ENCODE peak calls at places on chromosomes 12 and 14, in seven cellular contexts. Y is endodermal cell; S is skeletal muscle cell; X is GM19239; T is HEK293T; F is stimulated activated CD8-positive, alpha-beta memory T cell treated with anti-CD3 and anti-CD28 coated beads, Interleukin-4, amount 100 ng/mL, for 24 hours; U is M059J. W is an unnamed sample.
A peak's percentile ranks its signal among the peaks of the same experiment; 100 is the strongest.

GRCh38 chr12:116650062-116650461 is 87.8 kb downstream of the SPRING1 start:
- DNase-seq in Y (no peak), S (no peak), X (no peak), T (no peak), F (no peak), U (no peak), W (no peak)

GRCh38 chr12:51196547-51196946 is 21.3 kb downstream of the POU6F1 start:
- DNase-seq in Y (no peak), S (no peak), X (no peak), T (no peak), F (no peak), U (no peak), W (no peak)

GRCh38 chr12:51994539-51994820 is 12.3 kb upstream of the TAMALIN start:
- DNase-seq in Y (no peak), S (no peak), X (no peak), T (no peak), F (no peak), U (no peak), W (no peak)

GRCh38 chr12:131942671-131943070 is 7.1 kb upstream of the EP400 start:
- DNase-seq in Y (no peak), S (no peak), X (no peak), T (no peak), F (no peak), U (no peak), W (no peak)

GRCh38 chr12:76489737-76490136 is 69.8 kb downstream of the OSBPL8 start:
- DNase-seq in Y (no peak), S (no peak), X (no peak), T (no peak), F (no peak), U (peak; percentile 27), W (no peak)

GRCh38 chr12:95815635-95816212 is 25.2 kb upstream of the NTN4 start:
- DNase-seq in Y (no peak), S (no peak), X (peak; percentile 4), T (peak; percentile 37), F (no peak), U (peak; percentile 55), W (peak; percentile 32)

GRCh38 chr14:101473045-101473729 is 88.1 kb upstream of the DIO3 start:
- DNase-seq in Y (peak; percentile 32), S (no peak), X (no peak), T (no peak), F (no peak), U (no peak), W (no peak)

GRCh38 chr12:98868538-98868937 is 223.4 kb downstream of the APAF1 start:
- DNase-seq in Y (peak; percentile 62), S (no peak), X (no peak), T (no peak), F (no peak), U (no peak), W (no peak)

GRCh38 chr12:102463659-102464249 is 16.6 kb downstream of the IGF1 start:
- DNase-seq in Y (no peak), S (no peak), X (no peak), T (no peak), F (no peak), U (no peak), W (no peak)

GRCh38 chr14:29925736-29926135 is 1.9 kb downstream of the PRKD1 start:
- DNase-seq in Y (no peak), S (no peak), X (no peak), T (no peak), F (no peak), U (peak; percentile 25), W (no peak)

GRCh38 chr14:68065322-68065721 is 245.7 kb downstream of the RAD51B start:
- DNase-seq in Y (no peak), S (no peak), X (no peak), T (no peak), F (no peak), U (no peak), W (no peak)

GRCh38 chr12:119154435-119154818 is 24.3 kb upstream of the HSPB8 start:
- DNase-seq in Y (peak; percentile 100), S (no peak), X (no peak), T (peak; percentile 58), F (no peak), U (no peak), W (no peak)

GRCh38 chr14:42163136-42163535 is 556.5 kb downstream of the LRFN5 start:
- DNase-seq in Y (no peak), S (peak; percentile 27), X (no peak), T (no peak), F (no peak), U (no peak), W (no peak)

GRCh38 chr14:93329965-93330608 is 2.7 kb downstream of the BTBD7 start:
- DNase-seq in Y (no peak), S (no peak), X (no peak), T (no peak), F (no peak), U (no peak), W (no peak)

GRCh38 chr14:73211251-73211650 is 26.1 kb upstream of the PAPLN start:
- DNase-seq in Y (no peak), S (no peak), X (no peak), T (no peak), F (no peak), U (peak; percentile 61), W (no peak)

GRCh38 chr12:129371268-129371667 is 518.0 kb downstream of the GLT1D1 start:
- DNase-seq in Y (no peak), S (no peak), X (no peak), T (no peak), F (no peak), U (no peak), W (no peak)

GRCh38 chr12:57809425-57809824 is 9.1 kb downstream of the AVIL start:
- DNase-seq in Y (no peak), S (no peak), X (no peak), T (no peak), F (no peak), U (no peak), W (no peak)

GRCh38 chr12:90729741-90730140 is 225.2 kb downstream of the CCER1 start:
- DNase-seq in Y (no peak), S (no peak), X (no peak), T (no peak), F (no peak), U (peak; percentile 58), W (no peak)

GRCh38 chr14:76267322-76268012 is 108.5 kb upstream of the ESRRB start:
- DNase-seq in Y (peak; percentile 78), S (no peak), X (peak; percentile 15), T (no peak), F (no peak), U (peak; percentile 59), W (peak; percentile 19)

GRCh38 chr14:69331206-69331605 is 66.9 kb downstream of the ERH start:
- DNase-seq in Y (no peak), S (no peak), X (no peak), T (no peak), F (no peak), U (no peak), W (no peak)

GRCh38 chr12:45232146-45232731 is 16.3 kb downstream of the ANO6 start:
- DNase-seq in Y (no peak), S (no peak), X (no peak), T (no peak), F (no peak), U (no peak), W (no peak)

GRCh38 chr14:58638231-58639205 is 756 bp downstream of the DACT1 start:
- DNase-seq in Y (peak; percentile 79), S (no peak), X (no peak), T (peak; percentile 26), F (no peak), U (peak; percentile 43), W (peak; percentile 29)

GRCh38 chr14:54116972-54117371 is 160.3 kb upstream of the BMP4 start:
- DNase-seq in Y (no peak), S (no peak), X (no peak), T (no peak), F (no peak), U (peak; percentile 88), W (no peak)

GRCh38 chr12:1993871-1994371 is 10.3 kb downstream of the DCP1B start:
- DNase-seq in Y (no peak), S (no peak), X (no peak), T (no peak), F (no peak), U (peak; percentile 89), W (no peak)

GRCh38 chr12:120834489-120835303 is 69.5 kb downstream of the SPPL3 start:
- DNase-seq in Y (no peak), S (no peak), X (no peak), T (no peak), F (no peak), U (no peak), W (no peak)

W was measured in NCI-H345.